ENCODE peak calls at places on chromosomes 16 and 17, in ten cellular contexts. A, H, N, Q, C, G, Z, L, V and D are unnamed samples.

GRCh38 chr17:42087736-42088705 is 10.3 kb downstream of the ZNF385C start:
- DNase-seq in N (no peak), H (no peak), Z (no peak), L (no peak), Q (no peak), A (no peak), V (no peak), C (no peak), G (no peak), D (no peak)

GRCh38 chr16:293043-293775 is 10.2 kb downstream of the PDIA2 start:
- DNase-seq in C (no peak), Z (no peak), A (no peak), H (no peak), G (no peak), N (no peak), V (no peak), L (no peak), Q (no peak), D (no peak)

GRCh38 chr17:74937064-74938051 is 1.7 kb downstream of the OTOP3 start:
- DNase-seq in Q (no peak), H (no peak), A (no peak), C (no peak), Z (no peak), N (no peak), V (no peak), L (no peak), G (no peak), D (no peak)

GRCh38 chr17:8118769-8119574 is 658 bp upstream of the ALOXE3 start:
- DNase-seq in G (peak), L (peak), N (peak), V (peak), C (peak), Z (peak), H (peak), Q (peak), A (no peak), D (peak)

GRCh38 chr17:48542956-48543853 is 1.7 kb downstream of the HOXB2 start:
- DNase-seq in H (peak), G (peak), C (peak), A (no peak), L (peak), V (peak), Q (peak), N (no peak), Z (no peak), D (no peak)

GRCh38 chr17:66777689-66778225 is 57.2 kb upstream of the CACNG5 start:
- DNase-seq in L (no peak), Q (no peak), Z (peak), A (no peak), V (no peak), C (peak), N (no peak), G (no peak), H (no peak), D (no peak)

GRCh38 chr16:68737046-68737729 is at the start of gene CDH1:
- DNase-seq in G (peak), A (no peak), H (no peak), Q (peak), V (peak), C (peak), L (peak), Z (no peak), N (no peak), D (no peak)

GRCh38 chr17:50495918-50496317 is 12.3 kb upstream of the MYCBPAP start:
- DNase-seq in V (no peak), H (no peak), A (no peak), C (no peak), L (no peak), G (no peak), Q (no peak), N (no peak), Z (peak), D (no peak)

GRCh38 chr16:84836234-84836647 is 16.5 kb downstream of the CRISPLD2 start:
- DNase-seq in N (peak), H (peak), G (peak), A (no peak), Z (peak), C (peak), Q (no peak), V (no peak), L (no peak), D (no peak)

GRCh38 chr16:89023621-89024511 is 46.9 kb upstream of the CBFA2T3 start:
- DNase-seq in H (peak), A (no peak), C (no peak), Q (no peak), N (no peak), V (no peak), L (no peak), G (no peak), Z (no peak), D (no peak)

GRCh38 chr16:17555176-17555575 is 84.4 kb upstream of the XYLT1 start:
- DNase-seq in C (no peak), Z (peak), A (no peak), G (no peak), Q (peak), N (no peak), H (no peak), V (no peak), L (no peak), D (no peak)

GRCh38 chr17:46788796-46789195 is 29.7 kb downstream of the WNT3 start:
- DNase-seq in G (no peak), Q (no peak), V (no peak), N (no peak), C (no peak), A (no peak), Z (no peak), L (no peak), H (no peak), D (no peak)
- TF ChIP-seq CTCF in G (no peak), Q (no peak), V (no peak), N (no peak), C (no peak), A (no peak), Z (no peak), L (no peak), H (no peak), D (no peak)

GRCh38 chr17:78362671-78363070 is 2.8 kb upstream of the SOCS3 start:
- DNase-seq in A (no peak), N (no peak), V (no peak), C (no peak), H (no peak), Z (no peak), G (no peak), L (no peak), Q (no peak), D (no peak)

GRCh38 chr17:78365561-78366108 is 5.8 kb upstream of the SOCS3 start:
- DNase-seq in L (no peak), H (no peak), G (no peak), V (no peak), Z (no peak), Q (no peak), A (no peak), C (peak), N (no peak), D (no peak)

GRCh38 chr17:78362232-78362631 is 2.4 kb upstream of the SOCS3 start:
- DNase-seq in N (no peak), G (no peak), Z (no peak), C (no peak), L (no peak), Q (no peak), H (no peak), V (no peak), A (no peak), D (no peak)

GRCh38 chr17:78366109-78366848 is 6.4 kb upstream of the SOCS3 start:
- DNase-seq in H (peak), N (no peak), A (no peak), Z (no peak), G (no peak), Q (no peak), C (peak), V (no peak), L (no peak), D (no peak)

DNA sequence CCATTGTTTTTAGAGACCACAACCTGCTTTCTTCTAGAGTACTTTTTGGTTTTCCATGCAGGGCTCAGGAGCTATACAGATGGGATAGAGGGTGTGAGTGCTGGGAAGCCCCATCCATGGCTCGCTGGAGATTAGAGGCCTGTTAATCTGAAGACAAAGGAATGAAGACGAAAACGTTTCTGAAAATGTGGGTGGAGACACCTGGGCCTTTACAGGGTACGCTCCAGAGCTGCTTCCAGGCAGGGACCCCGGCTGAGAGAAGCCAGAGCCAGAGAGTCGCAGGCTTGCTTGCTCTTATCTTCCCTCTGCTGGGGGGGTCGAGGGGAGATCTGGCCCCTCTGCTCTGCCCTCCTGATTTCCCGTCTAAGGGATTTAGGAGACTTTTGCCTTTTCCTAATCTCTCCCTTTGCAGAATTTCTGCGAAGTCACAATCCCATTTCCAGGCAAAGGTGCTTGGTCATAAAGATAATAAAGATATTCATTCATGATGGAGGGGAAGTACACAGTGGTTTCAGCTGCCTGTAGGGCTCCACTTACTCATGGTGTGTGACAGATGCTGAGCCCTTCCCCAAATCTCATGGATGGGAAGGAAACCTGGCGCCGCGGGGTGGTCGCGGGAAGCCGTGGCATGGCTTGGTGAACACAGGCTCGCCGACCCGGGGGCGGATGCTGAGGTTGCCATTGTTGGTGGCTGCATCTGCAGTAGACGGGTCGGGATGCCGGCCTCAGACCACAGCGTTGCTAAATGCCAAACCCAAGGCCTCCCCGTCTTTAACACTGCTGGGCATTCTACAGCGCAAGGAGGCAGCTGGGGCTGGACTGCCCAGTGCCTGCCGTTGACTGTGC is 4.8 kb upstream of the SOCS3 start:
- DNase-seq in V (no peak), Q (no peak), N (no peak), L (no peak), C (no peak), G (no peak), H (no peak), Z (no peak), A (no peak), D (no peak)
- H3K4me3 ChIP-seq in V (no peak), Q (no peak), N (no peak), L (no peak), C (no peak), G (no peak), H (no peak), Z (no peak), A (no peak), D (no peak)

GRCh38 chr16:75763250-75763649 is 37.0 kb upstream of the CPHXL start:
- DNase-seq in Q (no peak), N (no peak), V (no peak), H (no peak), L (no peak), Z (no peak), G (no peak), A (no peak), C (no peak), D (no peak)

GRCh38 chr16:75761111-75761510 is 34.8 kb upstream of the CPHXL start:
- DNase-seq in V (no peak), Q (peak), L (no peak), C (no peak), A (no peak), G (no peak), N (no peak), Z (peak), H (no peak), D (peak)

GRCh38 chr16:75762746-75763145 is 36.5 kb upstream of the CPHXL start:
- DNase-seq in H (no peak), Q (no peak), Z (no peak), N (no peak), L (no peak), C (no peak), V (no peak), G (no peak), A (no peak), D (no peak)

GRCh38 chr16:75760018-75760519 is 33.8 kb upstream of the CPHXL start:
- DNase-seq in Z (no peak), Q (no peak), A (no peak), G (no peak), H (no peak), L (no peak), C (no peak), N (no peak), V (no peak), D (no peak)

GRCh38 chr16:75764154-75764768 is 38.0 kb upstream of the CPHXL start:
- DNase-seq in N (no peak), L (no peak), Z (peak), A (peak), G (peak), Q (peak), H (peak), V (peak), C (peak), D (peak)
- TF ChIP-seq CTCF in N (peak), L (peak), Z (peak), A (peak), G (peak), Q (peak), H (peak), V (peak), C (peak), D (peak)

GRCh38 chr17:78550464-78550863 is 26.7 kb downstream of the DNAH17 start:
- DNase-seq in H (no peak), L (no peak), A (no peak), G (no peak), Z (no peak), C (no peak), N (no peak), V (no peak), Q (no peak), D (no peak)
- H3K4me3 ChIP-seq in H (no peak), L (no peak), A (no peak), G (no peak), Z (no peak), C (no peak), N (no peak), V (no peak), Q (no peak), D (no peak)

DNA sequence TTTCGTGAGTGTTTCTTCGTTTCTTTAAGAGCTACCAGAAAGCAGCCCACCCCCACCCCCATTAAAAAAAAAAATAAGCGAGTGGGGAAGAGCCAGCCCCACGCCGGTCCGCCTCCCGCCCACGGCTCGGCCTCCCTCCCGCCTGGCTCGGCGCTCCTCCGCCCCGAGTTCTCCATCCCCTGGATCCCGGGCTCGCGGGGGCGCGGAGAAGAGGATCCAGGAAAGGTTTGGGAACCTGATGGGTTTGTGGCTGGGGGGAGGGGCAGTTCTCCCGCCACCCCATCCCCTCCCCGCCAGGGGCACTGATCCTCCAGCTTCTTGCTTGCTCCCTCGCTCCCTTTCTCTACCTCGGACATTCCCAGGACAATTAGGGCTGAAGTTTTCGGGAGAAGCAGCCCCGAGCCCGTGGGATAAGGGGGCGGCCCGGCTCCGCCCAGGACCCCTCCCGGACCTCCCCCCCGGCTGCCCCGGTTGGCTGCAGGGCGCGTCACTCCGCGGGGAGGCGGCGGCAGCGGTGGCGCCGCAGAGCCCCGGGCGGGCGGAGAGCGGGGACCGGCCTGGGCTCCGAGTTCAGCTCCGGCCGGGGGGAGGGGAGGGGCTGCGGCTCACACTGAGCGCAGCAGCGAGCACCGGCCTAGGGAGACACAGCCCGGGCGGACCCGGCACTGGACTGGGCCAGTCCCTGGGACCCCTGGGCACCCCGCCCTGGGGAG is 1.0 kb upstream of the SALL1 start:
- DNase-seq in H (peak), L (no peak), G (no peak), N (peak), Z (peak), C (peak), Q (no peak), A (no peak), V (peak), D (no peak)
- TF ChIP-seq CTCF in H (no peak), L (no peak), G (no peak), N (no peak), Z (peak), C (no peak), Q (no peak), A (no peak), V (no peak), D (no peak)

DNA sequence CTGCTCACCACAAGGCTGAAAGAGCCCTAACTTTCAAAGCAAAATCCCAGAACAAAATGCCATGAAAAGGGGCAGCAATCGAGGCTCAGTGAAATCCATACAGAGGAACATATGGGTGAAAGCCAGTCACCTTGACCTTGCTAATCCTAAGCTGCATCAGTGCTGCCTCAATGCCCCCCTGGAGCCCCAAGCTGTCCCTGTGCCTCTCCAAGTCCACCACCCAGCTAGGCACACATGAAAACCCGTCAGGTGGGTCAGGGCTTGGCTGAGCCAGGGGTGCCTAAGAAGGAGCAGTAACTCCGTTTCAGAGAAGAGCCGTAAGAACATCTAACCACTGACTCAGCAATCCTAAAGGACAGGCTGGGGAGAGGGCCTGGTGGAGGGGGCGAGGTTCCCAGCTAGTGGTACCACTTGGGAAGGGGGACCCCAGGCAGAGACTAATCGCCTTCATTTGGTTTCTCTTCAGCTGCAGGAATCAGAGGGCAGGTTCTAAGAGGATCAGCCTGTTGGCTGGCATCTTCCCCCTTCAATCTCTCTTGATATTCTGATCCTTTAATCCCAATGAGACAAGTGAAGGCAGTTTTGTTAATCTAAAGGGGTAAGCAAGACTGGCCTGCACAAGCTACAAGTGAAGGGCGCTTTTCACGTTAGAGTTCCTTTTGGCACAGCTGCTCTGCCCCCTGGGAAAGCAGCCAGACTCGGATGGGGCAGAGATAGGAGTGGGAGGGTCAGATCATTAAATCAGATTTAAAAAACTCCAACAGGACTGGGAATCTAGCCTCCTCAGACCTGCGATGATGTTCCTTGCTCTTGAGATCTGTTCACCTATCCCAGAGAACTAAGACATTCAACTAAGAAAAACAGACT is 7.6 kb downstream of the PITPNA start:
- DNase-seq in V (no peak), A (no peak), H (no peak), Z (no peak), C (no peak), N (no peak), L (no peak), Q (no peak), G (no peak), D (no peak)
- H3K4me3 ChIP-seq in V (no peak), A (no peak), H (no peak), Z (no peak), C (no peak), N (no peak), L (no peak), Q (no peak), G (no peak), D (no peak)

GRCh38 chr17:39393732-39394131 is 7.7 kb downstream of the FBXL20 start:
- DNase-seq in H (no peak), N (no peak), A (no peak), Z (peak), L (no peak), Q (no peak), G (no peak), V (no peak), C (no peak), D (no peak)
- TF ChIP-seq CTCF in H (peak), N (peak), A (no peak), Z (peak), L (peak), Q (no peak), G (no peak), V (no peak), C (no peak), D (no peak)

DNA sequence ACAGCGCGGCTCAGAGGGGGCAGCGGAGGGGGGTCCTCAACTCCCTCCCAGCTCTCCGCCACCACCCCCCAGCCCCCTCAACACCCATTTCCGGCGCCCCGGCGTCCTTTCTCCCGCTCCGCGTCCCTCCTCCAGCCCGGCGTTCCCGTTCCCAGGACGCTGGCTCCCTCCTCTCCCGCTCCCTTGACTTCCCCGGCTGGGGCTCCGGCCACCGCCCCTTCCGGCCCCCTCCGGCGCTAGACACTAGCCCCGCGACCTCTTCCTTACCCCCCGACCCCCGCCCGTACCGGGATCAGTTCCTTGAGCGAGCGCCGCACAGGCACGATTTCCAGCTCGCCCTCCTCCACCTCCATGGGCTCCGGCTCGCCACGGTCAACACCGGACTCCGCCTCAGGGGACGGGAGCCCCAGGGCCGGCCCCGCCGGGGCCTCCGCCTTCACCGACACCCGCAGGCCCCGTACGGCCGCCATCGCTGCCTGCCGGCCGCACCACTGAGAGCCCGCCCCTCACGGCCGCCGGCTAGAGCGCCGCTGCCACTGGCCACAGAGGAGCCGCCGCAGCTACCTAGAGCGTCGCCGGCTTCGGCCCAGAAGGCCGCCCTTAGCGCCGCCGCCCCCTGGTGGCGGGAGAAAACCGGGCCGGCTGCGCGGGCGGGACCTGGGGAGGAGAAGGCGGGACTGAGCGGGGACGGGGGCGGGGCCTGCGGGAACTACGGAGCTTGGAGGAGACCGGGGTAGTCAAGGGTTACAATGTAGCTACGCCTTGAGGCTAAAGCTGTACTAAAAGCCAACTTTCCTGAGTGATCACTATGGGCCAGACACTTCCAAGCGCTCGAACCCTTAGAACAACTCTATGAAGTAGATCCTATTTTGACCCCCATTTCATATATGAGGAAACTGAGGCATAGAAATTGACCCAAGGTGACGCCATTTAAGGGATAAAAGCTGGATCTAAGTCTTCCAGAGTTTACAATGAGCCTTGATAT is at the start of gene NCBP3:
- DNase-seq in A (peak), N (peak), Q (peak), G (peak), C (peak), Z (peak), H (peak), V (peak), L (peak), D (peak)
- H3K4me3 ChIP-seq in A (peak), N (peak), Q (peak), G (peak), C (peak), Z (peak), H (peak), V (peak), L (peak), D (peak)

DNA sequence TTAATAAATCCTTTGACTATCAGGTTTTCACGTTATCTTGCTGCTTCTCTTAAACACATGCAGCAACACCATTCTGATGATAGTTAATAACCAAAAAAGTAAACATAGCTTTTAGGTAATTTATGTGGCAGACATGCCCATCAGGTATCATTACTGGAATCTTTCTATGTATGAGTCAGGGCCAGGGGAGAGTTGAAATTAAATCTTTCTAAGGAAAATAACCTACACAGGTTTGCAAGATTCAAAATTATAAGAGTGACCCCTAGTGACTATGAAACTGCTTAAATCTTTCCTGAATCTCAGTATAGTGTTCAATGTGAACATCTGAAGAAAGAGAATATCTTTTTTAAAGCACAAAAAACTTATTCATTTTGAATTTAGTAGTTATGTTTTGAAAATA is 666.6 kb downstream of the CDH11 start:
- DNase-seq in G (peak), A (no peak), N (no peak), H (no peak), C (no peak), Z (peak), V (no peak), L (no peak), Q (no peak), D (no peak)
- TF ChIP-seq CTCF in G (no peak), A (no peak), N (peak), H (peak), C (no peak), Z (peak), V (no peak), L (no peak), Q (no peak), D (no peak)